ENCODE peak calls at places on chromosomes 3 and 15, in seven cellular contexts. One of them, this sample, is unnamed. For H3K36me3, the result is how much of the 10 kb centered on the place peaks cover.

GRCh38 chr3:171116365-171116764 is 89.8 kb upstream of the SLC2A2 start:
- DNase-seq in psoas muscle: no peak
- DNase-seq in body of pancreas: no peak
- DNase-seq in sigmoid colon: no peak
- DNase-seq in tibial nerve: no peak
- DNase-seq in colonic mucosa: no peak
- DNase-seq in stomach: no peak
- DNase-seq in this sample: no peak

GRCh38 chr15:62071711-62072308 is 5.0 kb downstream of the C2CD4A start:
- DNase-seq in colonic mucosa: no peak
- DNase-seq in tibial nerve: no peak
- DNase-seq in psoas muscle: no peak
- DNase-seq in body of pancreas: no peak
- DNase-seq in sigmoid colon: no peak
- DNase-seq in stomach: no peak
- DNase-seq in this sample: no peak

GRCh38 chr15:91522609-91523332 is 330.7 kb upstream of the SLCO3A1 start:
- DNase-seq in body of pancreas: no peak
- DNase-seq in sigmoid colon: no peak
- DNase-seq in colonic mucosa: no peak
- DNase-seq in tibial nerve: no peak
- DNase-seq in psoas muscle: no peak
- DNase-seq in stomach: no peak
- DNase-seq in this sample: no peak

GRCh38 chr3:27971600-27971999 is 249.5 kb upstream of the EOMES start:
- DNase-seq in tibial nerve: no peak
- DNase-seq in body of pancreas: no peak
- DNase-seq in psoas muscle: no peak
- DNase-seq in colonic mucosa: no peak
- DNase-seq in stomach: no peak
- DNase-seq in sigmoid colon: no peak
- DNase-seq in this sample: no peak

GRCh38 chr3:35544976-35545375 is 94.3 kb upstream of the ARPP21 start:
- DNase-seq in sigmoid colon: no peak
- DNase-seq in colonic mucosa: no peak
- DNase-seq in psoas muscle: no peak
- DNase-seq in stomach: no peak
- DNase-seq in body of pancreas: no peak
- DNase-seq in tibial nerve: no peak
- DNase-seq in this sample: no peak

GRCh38 chr3:44509985-44510360 is 32.5 kb upstream of the ZNF445 start:
- DNase-seq in colonic mucosa: peak
- DNase-seq in sigmoid colon: no peak
- DNase-seq in psoas muscle: no peak
- DNase-seq in body of pancreas: peak
- DNase-seq in stomach: no peak
- DNase-seq in tibial nerve: no peak
- DNase-seq in this sample: no peak

GRCh38 chr3:188926741-188927650 is 244.8 kb upstream of the TPRG1 start:
- DNase-seq in stomach: no peak
- DNase-seq in psoas muscle: no peak
- DNase-seq in body of pancreas: no peak
- DNase-seq in tibial nerve: no peak
- DNase-seq in colonic mucosa: no peak
- DNase-seq in sigmoid colon: no peak
- DNase-seq in this sample: no peak

GRCh38 chr3:166471074-166471753 is 634.0 kb upstream of the BCHE start:
- DNase-seq in psoas muscle: no peak
- DNase-seq in stomach: no peak
- DNase-seq in colonic mucosa: no peak
- DNase-seq in sigmoid colon: no peak
- DNase-seq in body of pancreas: no peak
- DNase-seq in tibial nerve: no peak
- DNase-seq in this sample: no peak

GRCh38 chr3:121645054-121645453 is 15.6 kb downstream of the HCLS1 start:
- DNase-seq in sigmoid colon: no peak
- DNase-seq in colonic mucosa: no peak
- DNase-seq in tibial nerve: no peak
- DNase-seq in body of pancreas: no peak
- DNase-seq in stomach: no peak
- DNase-seq in psoas muscle: no peak
- DNase-seq in this sample: no peak

GRCh38 chr3:15646924-15647511 is 45.5 kb downstream of the BTD start:
- DNase-seq in stomach: no peak
- DNase-seq in tibial nerve: no peak
- DNase-seq in colonic mucosa: no peak
- DNase-seq in body of pancreas: peak
- DNase-seq in sigmoid colon: peak
- DNase-seq in psoas muscle: peak
- DNase-seq in this sample: peak

GRCh38 chr3:184491867-184492615 is 69.5 kb upstream of the EPHB3 start:
- DNase-seq in psoas muscle: peak
- DNase-seq in sigmoid colon: no peak
- DNase-seq in tibial nerve: no peak
- DNase-seq in stomach: no peak
- DNase-seq in colonic mucosa: no peak
- DNase-seq in body of pancreas: peak
- DNase-seq in this sample: no peak

GRCh38 chr3:43794776-43795175 is 104.0 kb downstream of the ABHD5 start:
- DNase-seq in body of pancreas: no peak
- DNase-seq in psoas muscle: no peak
- DNase-seq in colonic mucosa: no peak
- DNase-seq in stomach: no peak
- DNase-seq in sigmoid colon: no peak
- DNase-seq in tibial nerve: no peak
- DNase-seq in this sample: no peak

GRCh38 chr3:128447561-128448013 is 19.1 kb downstream of the DNAJB8 start:
- DNase-seq in psoas muscle: no peak
- DNase-seq in stomach: no peak
- DNase-seq in body of pancreas: no peak
- DNase-seq in tibial nerve: no peak
- DNase-seq in colonic mucosa: no peak
- DNase-seq in sigmoid colon: no peak
- DNase-seq in this sample: no peak

GRCh38 chr15:98931001-98931400 is 76.6 kb downstream of the PGPEP1L start:
- DNase-seq in body of pancreas: no peak
- DNase-seq in sigmoid colon: no peak
- DNase-seq in tibial nerve: no peak
- DNase-seq in colonic mucosa: no peak
- DNase-seq in psoas muscle: no peak
- DNase-seq in stomach: no peak
- DNase-seq in this sample: no peak

GRCh38 chr15:27573800-27574485 is 525.2 kb downstream of the OCA2 start:
- DNase-seq in sigmoid colon: no peak
- DNase-seq in stomach: no peak
- DNase-seq in tibial nerve: no peak
- DNase-seq in psoas muscle: no peak
- DNase-seq in colonic mucosa: no peak
- DNase-seq in body of pancreas: peak
- DNase-seq in this sample: no peak

GRCh38 chr3:3907023-3907422 is 107.8 kb downstream of the LRRN1 start:
- DNase-seq in psoas muscle: no peak
- DNase-seq in body of pancreas: no peak
- DNase-seq in sigmoid colon: no peak
- DNase-seq in colonic mucosa: no peak
- DNase-seq in stomach: no peak
- DNase-seq in tibial nerve: no peak
- DNase-seq in this sample: no peak

GRCh38 chr3:112373924-112374323 is 41.0 kb downstream of the CD200 start:
- DNase-seq in psoas muscle: no peak
- DNase-seq in sigmoid colon: no peak
- DNase-seq in colonic mucosa: no peak
- DNase-seq in body of pancreas: no peak
- DNase-seq in tibial nerve: no peak
- DNase-seq in stomach: no peak
- DNase-seq in this sample: no peak

GRCh38 chr3:189355481-189356201 is 183.9 kb downstream of the TPRG1 start:
- DNase-seq in tibial nerve: no peak
- DNase-seq in stomach: no peak
- DNase-seq in psoas muscle: no peak
- DNase-seq in body of pancreas: no peak
- DNase-seq in sigmoid colon: no peak
- DNase-seq in colonic mucosa: peak
- DNase-seq in this sample: no peak

GRCh38 chr3:150830094-150830681 is 67.2 kb upstream of the SIAH2 start:
- DNase-seq in psoas muscle: no peak
- DNase-seq in body of pancreas: no peak
- DNase-seq in stomach: no peak
- DNase-seq in colonic mucosa: no peak
- DNase-seq in sigmoid colon: no peak
- DNase-seq in tibial nerve: no peak
- DNase-seq in this sample: no peak

GRCh38 chr3:171317133-171317532 is 143.1 kb downstream of the TNIK start:
- DNase-seq in body of pancreas: no peak
- DNase-seq in tibial nerve: no peak
- DNase-seq in stomach: no peak
- DNase-seq in psoas muscle: no peak
- DNase-seq in colonic mucosa: no peak
- DNase-seq in sigmoid colon: no peak
- DNase-seq in this sample: no peak

GRCh38 chr15:73564255-73564654 is 68.9 kb downstream of the NPTN start:
- DNase-seq in psoas muscle: no peak
- DNase-seq in body of pancreas: no peak
- DNase-seq in stomach: no peak
- DNase-seq in tibial nerve: no peak
- DNase-seq in colonic mucosa: no peak
- DNase-seq in sigmoid colon: no peak
- DNase-seq in this sample: no peak

GRCh38 chr15:65132841-65133549 is 613 bp downstream of the PDCD7 start:
- DNase-seq in psoas muscle: peak
- DNase-seq in colonic mucosa: peak
- DNase-seq in stomach: peak
- DNase-seq in tibial nerve: no peak
- DNase-seq in body of pancreas: peak
- DNase-seq in sigmoid colon: no peak
- DNase-seq in this sample: peak

GRCh38 chr3:127070776-127071175 is 87.9 kb downstream of the PLXNA1 start:
- DNase-seq in colonic mucosa: no peak
- DNase-seq in body of pancreas: no peak
- DNase-seq in sigmoid colon: peak
- DNase-seq in psoas muscle: peak
- DNase-seq in tibial nerve: no peak
- DNase-seq in stomach: no peak
- DNase-seq in this sample: no peak

GRCh38 chr15:70906842-70907241 is 14.2 kb downstream of the LRRC49 start:
- DNase-seq in psoas muscle: no peak
- DNase-seq in tibial nerve: no peak
- DNase-seq in sigmoid colon: no peak
- DNase-seq in body of pancreas: no peak
- DNase-seq in colonic mucosa: no peak
- DNase-seq in stomach: no peak
- DNase-seq in this sample: no peak

GRCh38 chr3:17175187-17175839 is 290.6 kb downstream of the PLCL2 start:
- DNase-seq in stomach: no peak
- DNase-seq in colonic mucosa: no peak
- DNase-seq in sigmoid colon: no peak
- DNase-seq in tibial nerve: no peak
- DNase-seq in psoas muscle: no peak
- DNase-seq in body of pancreas: no peak
- DNase-seq in this sample: no peak

GRCh38 chr15:47834093-47834492 is 116.8 kb downstream of the SEMA6D start:
- DNase-seq in psoas muscle: no peak
- DNase-seq in body of pancreas: no peak
- DNase-seq in colonic mucosa: no peak
- DNase-seq in sigmoid colon: no peak
- DNase-seq in stomach: no peak
- DNase-seq in tibial nerve: no peak
- DNase-seq in this sample: no peak
- H3K36me3 ChIP-seq in psoas muscle: under half
- H3K36me3 ChIP-seq in body of pancreas: under half
- H3K36me3 ChIP-seq in colonic mucosa: under half
- H3K36me3 ChIP-seq in sigmoid colon: under half
- H3K36me3 ChIP-seq in stomach: under half
- H3K36me3 ChIP-seq in tibial nerve: under half
- H3K36me3 ChIP-seq in this sample: under half

GRCh38 chr3:7503431-7503830 is 642.5 kb downstream of the GRM7 start:
- DNase-seq in tibial nerve: no peak
- DNase-seq in colonic mucosa: no peak
- DNase-seq in sigmoid colon: no peak
- DNase-seq in psoas muscle: no peak
- DNase-seq in body of pancreas: no peak
- DNase-seq in stomach: no peak
- DNase-seq in this sample: no peak
- H3K27ac ChIP-seq in tibial nerve: no peak
- H3K27ac ChIP-seq in colonic mucosa: no peak
- H3K27ac ChIP-seq in sigmoid colon: no peak
- H3K27ac ChIP-seq in psoas muscle: no peak
- H3K27ac ChIP-seq in body of pancreas: no peak
- H3K27ac ChIP-seq in stomach: no peak
- H3K27ac ChIP-seq in this sample: no peak

DNA sequence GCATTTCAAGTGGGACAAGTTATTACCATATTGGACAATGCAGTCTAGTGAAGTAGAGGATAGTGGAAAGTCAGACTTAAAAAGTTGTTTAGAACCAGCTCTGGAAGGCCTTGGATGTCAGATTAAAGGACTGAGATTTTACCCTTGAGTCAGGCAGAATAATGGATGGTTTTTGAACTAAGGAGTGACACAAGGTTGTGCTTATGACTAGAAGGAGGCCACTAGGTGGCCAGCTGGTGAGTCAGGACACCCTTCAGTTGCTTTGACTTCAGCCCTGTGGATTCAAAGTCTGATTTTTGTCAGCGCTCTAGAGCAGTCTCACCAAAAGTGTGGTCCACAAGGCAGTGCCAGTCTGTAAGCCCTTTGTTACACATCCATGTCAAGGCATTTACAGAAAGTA is 3.8 kb upstream of the GABPB1 start:
- DNase-seq in tibial nerve: no peak
- DNase-seq in colonic mucosa: no peak
- DNase-seq in body of pancreas: peak
- DNase-seq in psoas muscle: no peak
- DNase-seq in stomach: no peak
- DNase-seq in sigmoid colon: no peak
- DNase-seq in this sample: no peak
- H3K36me3 ChIP-seq in tibial nerve: under half
- H3K36me3 ChIP-seq in colonic mucosa: under half
- H3K36me3 ChIP-seq in body of pancreas: under half
- H3K36me3 ChIP-seq in psoas muscle: under half
- H3K36me3 ChIP-seq in stomach: under half
- H3K36me3 ChIP-seq in sigmoid colon: under half
- H3K36me3 ChIP-seq in this sample: under half

GRCh38 chr15:47900731-47901130 is 183.4 kb downstream of the SEMA6D start:
- DNase-seq in stomach: no peak
- DNase-seq in tibial nerve: no peak
- DNase-seq in colonic mucosa: no peak
- DNase-seq in psoas muscle: no peak
- DNase-seq in body of pancreas: no peak
- DNase-seq in sigmoid colon: no peak
- DNase-seq in this sample: no peak
- H3K27ac ChIP-seq in stomach: no peak
- H3K27ac ChIP-seq in tibial nerve: no peak
- H3K27ac ChIP-seq in colonic mucosa: no peak
- H3K27ac ChIP-seq in psoas muscle: no peak
- H3K27ac ChIP-seq in body of pancreas: no peak
- H3K27ac ChIP-seq in sigmoid colon: no peak
- H3K27ac ChIP-seq in this sample: no peak

GRCh38 chr3:122960652-122961051 is 66.9 kb downstream of the SEMA5B start:
- DNase-seq in stomach: no peak
- DNase-seq in colonic mucosa: no peak
- DNase-seq in psoas muscle: no peak
- DNase-seq in sigmoid colon: no peak
- DNase-seq in body of pancreas: no peak
- DNase-seq in tibial nerve: no peak
- DNase-seq in this sample: no peak
- H3K36me3 ChIP-seq in stomach: under half
- H3K36me3 ChIP-seq in colonic mucosa: under half
- H3K36me3 ChIP-seq in psoas muscle: under half
- H3K36me3 ChIP-seq in sigmoid colon: under half
- H3K36me3 ChIP-seq in body of pancreas: under half
- H3K36me3 ChIP-seq in tibial nerve: under half
- H3K36me3 ChIP-seq in this sample: under half